ENCODE peak calls at places on chromosome 7, in six cellular contexts. One of them, this sample, is unnamed.
A peak's percentile ranks its signal among the peaks of the same experiment; 100 is the strongest.

GRCh38 chr7:70113543-70113942 is 515.3 kb downstream of the AUTS2 start:
- DNase-seq in HCT116: no peak
- DNase-seq in K562: no peak
- DNase-seq in SK-N-SH: peak; percentile 54
- DNase-seq in GM12878: no peak
- DNase-seq in HepG2: no peak
- DNase-seq in this sample: no peak

GRCh38 chr7:4249241-4249640 is 432.9 kb upstream of the FOXK1 start:
- DNase-seq in K562: no peak
- DNase-seq in HepG2: no peak
- DNase-seq in HCT116: no peak
- DNase-seq in SK-N-SH: no peak
- DNase-seq in GM12878: no peak
- DNase-seq in this sample: no peak

GRCh38 chr7:128211626-128212025 is 29.5 kb upstream of the LEP start:
- DNase-seq in SK-N-SH: no peak
- DNase-seq in HepG2: no peak
- DNase-seq in GM12878: no peak
- DNase-seq in HCT116: no peak
- DNase-seq in K562: no peak
- DNase-seq in this sample: no peak

GRCh38 chr7:18570890-18571478 is 75.4 kb downstream of the HDAC9 start:
- DNase-seq in SK-N-SH: peak; percentile 65
- DNase-seq in HepG2: peak; percentile 13
- DNase-seq in GM12878: no peak
- DNase-seq in K562: no peak
- DNase-seq in HCT116: peak; percentile 31
- DNase-seq in this sample: no peak

GRCh38 chr7:137930616-137931015 is 71.3 kb downstream of the CREB3L2 start:
- DNase-seq in HepG2: no peak
- DNase-seq in SK-N-SH: no peak
- DNase-seq in GM12878: no peak
- DNase-seq in K562: no peak
- DNase-seq in HCT116: no peak
- DNase-seq in this sample: no peak

GRCh38 chr7:92934096-92934495 is 97.7 kb upstream of the CDK6 start:
- DNase-seq in HCT116: no peak
- DNase-seq in HepG2: no peak
- DNase-seq in SK-N-SH: no peak
- DNase-seq in GM12878: no peak
- DNase-seq in K562: no peak
- DNase-seq in this sample: no peak

GRCh38 chr7:44633254-44634186 is 27.1 kb downstream of the OGDH start:
- DNase-seq in HCT116: no peak
- DNase-seq in GM12878: peak; percentile 88
- DNase-seq in HepG2: no peak
- DNase-seq in SK-N-SH: no peak
- DNase-seq in K562: no peak
- DNase-seq in this sample: no peak

GRCh38 chr7:125253454-125254182 is 324.0 kb upstream of the POT1 start:
- DNase-seq in GM12878: no peak
- DNase-seq in HCT116: no peak
- DNase-seq in K562: no peak
- DNase-seq in SK-N-SH: no peak
- DNase-seq in HepG2: no peak
- DNase-seq in this sample: no peak

GRCh38 chr7:147432068-147432467 is 1158.5 kb upstream of the C7orf33 start:
- DNase-seq in SK-N-SH: peak; percentile 61
- DNase-seq in GM12878: no peak
- DNase-seq in HCT116: no peak
- DNase-seq in HepG2: no peak
- DNase-seq in K562: no peak
- DNase-seq in this sample: no peak

GRCh38 chr7:37151741-37152413 is 296.8 kb downstream of the ELMO1 start:
- DNase-seq in K562: no peak
- DNase-seq in GM12878: no peak
- DNase-seq in HCT116: no peak
- DNase-seq in HepG2: peak; percentile 10
- DNase-seq in SK-N-SH: no peak
- DNase-seq in this sample: no peak

GRCh38 chr7:1351881-1352625 is 107.2 kb downstream of the MICALL2 start:
- DNase-seq in HCT116: no peak
- DNase-seq in HepG2: no peak
- DNase-seq in K562: no peak
- DNase-seq in SK-N-SH: no peak
- DNase-seq in GM12878: no peak
- DNase-seq in this sample: no peak

GRCh38 chr7:96598421-96598820 is 111.2 kb downstream of the SEM1 start:
- DNase-seq in HepG2: no peak
- DNase-seq in GM12878: no peak
- DNase-seq in SK-N-SH: no peak
- DNase-seq in HCT116: no peak
- DNase-seq in K562: no peak
- DNase-seq in this sample: no peak

GRCh38 chr7:123811056-123811455 is 33.9 kb upstream of the HYAL4 start:
- DNase-seq in GM12878: no peak
- DNase-seq in SK-N-SH: no peak
- DNase-seq in HCT116: no peak
- DNase-seq in K562: no peak
- DNase-seq in HepG2: no peak
- DNase-seq in this sample: no peak

GRCh38 chr7:105656922-105657521 is 75.7 kb upstream of the EFCAB10 start:
- DNase-seq in HepG2: no peak
- DNase-seq in K562: peak; percentile 92
- DNase-seq in HCT116: peak; percentile 19
- DNase-seq in SK-N-SH: peak; percentile 59
- DNase-seq in GM12878: no peak
- DNase-seq in this sample: no peak

GRCh38 chr7:157506268-157506667 is 169.5 kb downstream of the DNAJB6 start:
- DNase-seq in SK-N-SH: no peak
- DNase-seq in K562: no peak
- DNase-seq in HCT116: no peak
- DNase-seq in HepG2: no peak
- DNase-seq in GM12878: no peak
- DNase-seq in this sample: no peak

GRCh38 chr7:40507166-40507565 is 372.4 kb downstream of the SUGCT start:
- DNase-seq in GM12878: no peak
- DNase-seq in K562: peak; percentile 6
- DNase-seq in HCT116: no peak
- DNase-seq in SK-N-SH: no peak
- DNase-seq in HepG2: peak; percentile 9
- DNase-seq in this sample: no peak

GRCh38 chr7:131940621-131941020 is 384.2 kb upstream of the PODXL start:
- DNase-seq in HCT116: no peak
- DNase-seq in K562: no peak
- DNase-seq in GM12878: no peak
- DNase-seq in HepG2: no peak
- DNase-seq in SK-N-SH: no peak
- DNase-seq in this sample: no peak

GRCh38 chr7:93693796-93694195 is 119.3 kb upstream of the CALCR start:
- DNase-seq in SK-N-SH: no peak
- DNase-seq in GM12878: no peak
- DNase-seq in K562: no peak
- DNase-seq in HepG2: no peak
- DNase-seq in HCT116: no peak
- DNase-seq in this sample: no peak

GRCh38 chr7:17680026-17680425 is 260.3 kb downstream of the SNX13 start:
- DNase-seq in GM12878: no peak
- DNase-seq in SK-N-SH: no peak
- DNase-seq in K562: no peak
- DNase-seq in HepG2: no peak
- DNase-seq in HCT116: no peak
- DNase-seq in this sample: no peak

GRCh38 chr7:74057216-74057925 is 26.2 kb upstream of the LIMK1 start:
- DNase-seq in HCT116: no peak
- DNase-seq in K562: no peak
- DNase-seq in GM12878: no peak
- DNase-seq in HepG2: no peak
- DNase-seq in SK-N-SH: no peak
- DNase-seq in this sample: no peak

GRCh38 chr7:83414947-83415346 is 234.0 kb downstream of the SEMA3E start:
- DNase-seq in GM12878: no peak
- DNase-seq in HCT116: no peak
- DNase-seq in HepG2: no peak
- DNase-seq in K562: no peak
- DNase-seq in SK-N-SH: no peak
- DNase-seq in this sample: no peak

GRCh38 chr7:83415840-83416239 is 233.1 kb downstream of the SEMA3E start:
- DNase-seq in K562: no peak
- DNase-seq in HepG2: no peak
- DNase-seq in GM12878: no peak
- DNase-seq in SK-N-SH: no peak
- DNase-seq in HCT116: no peak
- DNase-seq in this sample: no peak

GRCh38 chr7:83413831-83414230 is 235.1 kb downstream of the SEMA3E start:
- DNase-seq in HCT116: no peak
- DNase-seq in SK-N-SH: peak; percentile 17
- DNase-seq in HepG2: no peak
- DNase-seq in GM12878: no peak
- DNase-seq in K562: no peak
- DNase-seq in this sample: no peak

GRCh38 chr7:83413425-83413824 is 235.5 kb downstream of the SEMA3E start:
- DNase-seq in SK-N-SH: no peak
- DNase-seq in GM12878: no peak
- DNase-seq in K562: no peak
- DNase-seq in HCT116: no peak
- DNase-seq in HepG2: no peak
- DNase-seq in this sample: no peak

DNA sequence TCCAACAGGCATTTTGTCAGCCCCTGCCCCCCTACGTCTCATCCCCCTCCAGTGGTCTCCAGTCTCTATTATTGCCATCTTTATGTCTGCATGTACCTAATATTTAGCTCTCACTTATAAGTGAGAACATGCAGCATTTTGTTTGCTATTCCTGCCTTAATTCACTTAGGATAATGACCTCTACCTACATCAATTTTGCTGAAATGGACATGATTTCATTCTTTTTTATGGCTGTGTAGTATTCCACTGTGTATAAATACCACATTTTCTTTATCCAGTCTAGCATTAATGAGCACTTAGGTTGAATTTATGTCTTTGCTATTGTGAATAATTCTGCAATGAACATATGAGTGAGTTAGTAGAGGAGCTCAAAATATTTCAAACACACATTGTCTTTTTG is 229.9 kb downstream of the SEMA3E start:
- DNase-seq in GM12878: no peak
- DNase-seq in SK-N-SH: no peak
- DNase-seq in HepG2: no peak
- DNase-seq in K562: no peak
- DNase-seq in HCT116: no peak
- DNase-seq in this sample: no peak
- TF ChIP-seq SIN3A in GM12878: no peak
- TF ChIP-seq SIN3A in SK-N-SH: no peak
- TF ChIP-seq SIN3A in HepG2: no peak
- TF ChIP-seq SIN3A in K562: no peak
- TF ChIP-seq SIN3A in HCT116: no peak
- TF ChIP-seq SIN3A in this sample: no peak

GRCh38 chr7:24728503-24729364 is 28.5 kb downstream of the GSDME start:
- DNase-seq in HepG2: no peak
- DNase-seq in SK-N-SH: no peak
- DNase-seq in K562: no peak
- DNase-seq in GM12878: no peak
- DNase-seq in HCT116: no peak
- DNase-seq in this sample: no peak
- TF ChIP-seq MAX in HepG2: no peak
- TF ChIP-seq MAX in SK-N-SH: no peak
- TF ChIP-seq MAX in K562: no peak
- TF ChIP-seq MAX in GM12878: no peak
- TF ChIP-seq MAX in HCT116: no peak
- TF ChIP-seq MAX in this sample: no peak

GRCh38 chr7:49850921-49851613 is 77.6 kb downstream of the VWC2 start:
- DNase-seq in HCT116: no peak
- DNase-seq in K562: no peak
- DNase-seq in HepG2: no peak
- DNase-seq in SK-N-SH: no peak
- DNase-seq in GM12878: no peak
- DNase-seq in this sample: no peak
- TF ChIP-seq SIN3A in HCT116: no peak
- TF ChIP-seq SIN3A in K562: no peak
- TF ChIP-seq SIN3A in HepG2: no peak
- TF ChIP-seq SIN3A in SK-N-SH: no peak
- TF ChIP-seq SIN3A in GM12878: no peak
- TF ChIP-seq SIN3A in this sample: no peak

DNA sequence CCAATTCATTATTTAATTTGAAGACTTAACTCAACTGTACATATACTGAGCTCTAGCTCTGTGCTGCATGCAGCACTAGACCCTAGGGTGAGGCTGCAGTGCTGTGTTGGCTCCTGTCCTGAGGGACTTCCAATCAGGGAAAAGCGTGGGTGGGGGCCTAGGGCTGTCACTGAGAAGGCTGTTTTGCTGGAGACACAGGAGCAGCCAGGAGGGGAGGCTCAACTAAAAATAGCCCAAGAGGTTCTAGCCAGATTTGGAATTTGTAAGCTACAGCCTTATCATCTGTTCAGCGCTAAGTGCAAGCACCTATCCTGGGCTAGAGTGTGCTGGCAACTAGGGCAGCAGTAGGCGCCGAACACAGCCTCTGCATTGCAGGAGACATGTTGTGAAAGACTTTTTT is 121.1 kb downstream of the VWC2 start:
- DNase-seq in SK-N-SH: no peak
- DNase-seq in GM12878: no peak
- DNase-seq in HepG2: no peak
- DNase-seq in K562: no peak
- DNase-seq in HCT116: no peak
- DNase-seq in this sample: no peak
- TF ChIP-seq MAX in SK-N-SH: no peak
- TF ChIP-seq MAX in GM12878: no peak
- TF ChIP-seq MAX in HepG2: no peak
- TF ChIP-seq MAX in K562: no peak
- TF ChIP-seq MAX in HCT116: no peak
- TF ChIP-seq MAX in this sample: no peak

DNA sequence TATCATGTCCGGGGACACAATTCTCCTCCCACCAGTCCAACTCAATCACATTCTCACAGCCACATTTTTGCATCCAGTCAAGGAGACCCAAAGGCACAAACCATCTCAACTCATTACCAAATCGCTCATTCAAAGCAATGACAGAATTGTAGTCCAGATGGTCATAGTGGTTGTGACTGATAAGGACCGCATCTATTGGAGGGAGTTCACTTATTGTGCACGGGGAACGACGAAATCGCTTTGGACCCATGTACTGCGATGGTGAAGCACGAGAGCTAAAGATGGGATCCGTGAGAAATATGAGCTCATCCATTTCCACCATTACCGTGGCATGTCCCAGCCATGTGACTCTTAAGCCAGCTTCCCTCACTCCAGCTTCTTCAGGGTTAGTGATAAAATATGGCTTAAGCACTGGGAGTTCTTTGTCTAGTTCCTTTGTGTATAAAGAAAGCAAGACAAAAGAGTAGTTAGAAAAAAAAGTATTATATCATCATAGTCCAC is 29.1 kb downstream of the NAPEPLD start:
- DNase-seq in GM12878: no peak
- DNase-seq in SK-N-SH: no peak
- DNase-seq in K562: peak; percentile 92
- DNase-seq in HCT116: no peak
- DNase-seq in HepG2: no peak
- DNase-seq in this sample: no peak
- TF ChIP-seq SIN3A in GM12878: no peak
- TF ChIP-seq SIN3A in SK-N-SH: no peak
- TF ChIP-seq SIN3A in K562: no peak
- TF ChIP-seq SIN3A in HCT116: no peak
- TF ChIP-seq SIN3A in HepG2: no peak
- TF ChIP-seq SIN3A in this sample: no peak

GRCh38 chr7:116776610-116777289 is 85.6 kb upstream of the CAPZA2 start:
- DNase-seq in K562: no peak
- DNase-seq in GM12878: peak; percentile 13
- DNase-seq in HCT116: peak; percentile 97
- DNase-seq in HepG2: no peak
- DNase-seq in SK-N-SH: no peak
- DNase-seq in this sample: no peak
- TF ChIP-seq MAX in K562: no peak
- TF ChIP-seq MAX in GM12878: no peak
- TF ChIP-seq MAX in HCT116: peak; percentile 77
- TF ChIP-seq MAX in HepG2: no peak
- TF ChIP-seq MAX in SK-N-SH: peak; percentile 35
- TF ChIP-seq MAX in this sample: no peak